ENCODE peak calls at places on chromosomes 1 and 21, in four cellular contexts. One of them, this sample, is unnamed.

GRCh38 chr1:38536089-38536488 is 323.5 kb downstream of the RRAGC start:
- DNase-seq in ovary: no peak
- DNase-seq in mesothelial cell of epicardium: no peak
- DNase-seq in transverse colon: no peak
- DNase-seq in this sample: no peak

GRCh38 chr1:203559523-203559922 is 65.6 kb downstream of the OPTC start:
- DNase-seq in ovary: peak; percentile 28
- DNase-seq in mesothelial cell of epicardium: no peak
- DNase-seq in transverse colon: no peak
- DNase-seq in this sample: no peak

GRCh38 chr1:165539306-165539705 is 4.5 kb upstream of the LRRC52 start:
- DNase-seq in ovary: no peak
- DNase-seq in mesothelial cell of epicardium: no peak
- DNase-seq in transverse colon: no peak
- DNase-seq in this sample: no peak

GRCh38 chr1:22794691-22795090 is 84.1 kb downstream of the EPHB2 start:
- DNase-seq in ovary: no peak
- DNase-seq in mesothelial cell of epicardium: no peak
- DNase-seq in transverse colon: peak; percentile 69
- DNase-seq in this sample: no peak

GRCh38 chr1:223010552-223011229 is 132.4 kb downstream of the TLR5 start:
- DNase-seq in ovary: no peak
- DNase-seq in mesothelial cell of epicardium: no peak
- DNase-seq in transverse colon: no peak
- DNase-seq in this sample: no peak

GRCh38 chr1:55002686-55003085 is 4.0 kb downstream of the BSND start:
- DNase-seq in ovary: no peak
- DNase-seq in mesothelial cell of epicardium: no peak
- DNase-seq in transverse colon: no peak
- DNase-seq in this sample: no peak

GRCh38 chr1:248807067-248807737 is 18.5 kb downstream of the SH3BP5L start:
- DNase-seq in ovary: no peak
- DNase-seq in mesothelial cell of epicardium: no peak
- DNase-seq in transverse colon: peak; percentile 74
- DNase-seq in this sample: peak; percentile 59

GRCh38 chr1:20729990-20730689 is 2.4 kb downstream of the SH2D5 start:
- DNase-seq in ovary: no peak
- DNase-seq in mesothelial cell of epicardium: no peak
- DNase-seq in transverse colon: peak; percentile 4
- DNase-seq in this sample: no peak

GRCh38 chr1:17676387-17677060 is 78.6 kb upstream of the ACTL8 start:
- DNase-seq in ovary: no peak
- DNase-seq in mesothelial cell of epicardium: no peak
- DNase-seq in transverse colon: no peak
- DNase-seq in this sample: no peak

GRCh38 chr21:33261635-33262034 is 4.5 kb upstream of the IL10RB start:
- DNase-seq in ovary: no peak
- DNase-seq in mesothelial cell of epicardium: no peak
- DNase-seq in transverse colon: peak; percentile 23
- DNase-seq in this sample: no peak

GRCh38 chr1:47482783-47483182 is 44.9 kb downstream of the FOXD2 start:
- DNase-seq in ovary: no peak
- DNase-seq in mesothelial cell of epicardium: no peak
- DNase-seq in transverse colon: no peak
- DNase-seq in this sample: no peak

GRCh38 chr1:95926331-95926730 is 692.3 kb downstream of the RWDD3 start:
- DNase-seq in ovary: no peak
- DNase-seq in mesothelial cell of epicardium: no peak
- DNase-seq in transverse colon: no peak
- DNase-seq in this sample: no peak

GRCh38 chr1:100528861-100529260 is 9.1 kb upstream of the GPR88 start:
- DNase-seq in ovary: no peak
- DNase-seq in mesothelial cell of epicardium: no peak
- DNase-seq in transverse colon: no peak
- DNase-seq in this sample: no peak

GRCh38 chr1:100671604-100672003 is 47.9 kb upstream of the VCAM1 start:
- DNase-seq in ovary: no peak
- DNase-seq in mesothelial cell of epicardium: no peak
- DNase-seq in transverse colon: no peak
- DNase-seq in this sample: no peak

GRCh38 chr1:4972761-4973320 is 318.4 kb downstream of the AJAP1 start:
- DNase-seq in ovary: no peak
- DNase-seq in mesothelial cell of epicardium: no peak
- DNase-seq in transverse colon: no peak
- DNase-seq in this sample: no peak

GRCh38 chr1:1677718-1678580 is 14.6 kb downstream of the SLC35E2B start:
- DNase-seq in ovary: no peak
- DNase-seq in mesothelial cell of epicardium: no peak
- DNase-seq in transverse colon: peak; percentile 54
- DNase-seq in this sample: no peak

GRCh38 chr1:112674986-112675727 is 698 bp downstream of the MOV10 start:
- DNase-seq in ovary: peak; percentile 80
- DNase-seq in mesothelial cell of epicardium: peak; percentile 52
- DNase-seq in transverse colon: peak; percentile 53
- DNase-seq in this sample: peak; percentile 62

GRCh38 chr1:182444497-182444896 is 5.4 kb upstream of the RGSL1 start:
- DNase-seq in ovary: no peak
- DNase-seq in mesothelial cell of epicardium: no peak
- DNase-seq in transverse colon: no peak
- DNase-seq in this sample: no peak

GRCh38 chr1:160209656-160210046 is 4.5 kb downstream of the PEA15 start:
- DNase-seq in ovary: no peak
- DNase-seq in mesothelial cell of epicardium: no peak
- DNase-seq in transverse colon: no peak
- DNase-seq in this sample: no peak

GRCh38 chr1:167065481-167065880 is 24.7 kb downstream of the GPA33 start:
- DNase-seq in ovary: no peak
- DNase-seq in mesothelial cell of epicardium: no peak
- DNase-seq in transverse colon: peak; percentile 80
- DNase-seq in this sample: no peak

GRCh38 chr1:246805135-246805716 is 81.0 kb downstream of the SCCPDH start:
- DNase-seq in ovary: no peak
- DNase-seq in mesothelial cell of epicardium: no peak
- DNase-seq in transverse colon: no peak
- DNase-seq in this sample: no peak

GRCh38 chr21:21828130-21828529 is 829.9 kb downstream of the NCAM2 start:
- DNase-seq in ovary: no peak
- DNase-seq in mesothelial cell of epicardium: no peak
- DNase-seq in transverse colon: no peak
- DNase-seq in this sample: no peak

GRCh38 chr1:869499-870244 is 54.1 kb upstream of the SAMD11 start:
- DNase-seq in ovary: peak; percentile 67
- DNase-seq in mesothelial cell of epicardium: peak; percentile 68
- DNase-seq in transverse colon: peak; percentile 77
- DNase-seq in this sample: peak; percentile 70

GRCh38 chr21:36542312-36543101 is 62.6 kb upstream of the CLDN14 start:
- DNase-seq in ovary: no peak
- DNase-seq in mesothelial cell of epicardium: no peak
- DNase-seq in transverse colon: peak; percentile 22
- DNase-seq in this sample: no peak

GRCh38 chr1:108016451-108016920 is 51.5 kb upstream of the VAV3 start:
- DNase-seq in ovary: no peak
- DNase-seq in mesothelial cell of epicardium: no peak
- DNase-seq in transverse colon: no peak
- DNase-seq in this sample: no peak

GRCh38 chr1:235783148-235783776 is 83.4 kb downstream of the LYST start:
- DNase-seq in ovary: no peak
- DNase-seq in mesothelial cell of epicardium: no peak
- DNase-seq in transverse colon: no peak
- DNase-seq in this sample: no peak

GRCh38 chr1:223683586-223684487 is 18.3 kb upstream of the CAPN8 start:
- DNase-seq in ovary: peak; percentile 70
- DNase-seq in mesothelial cell of epicardium: peak; percentile 55
- DNase-seq in transverse colon: peak; percentile 66
- DNase-seq in this sample: peak; percentile 69

GRCh38 chr21:31671146-31671716 is 11.7 kb downstream of the SOD1 start:
- DNase-seq in ovary: no peak
- DNase-seq in mesothelial cell of epicardium: no peak
- DNase-seq in transverse colon: no peak
- DNase-seq in this sample: no peak

GRCh38 chr1:36752891-36753361 is 270.2 kb upstream of the CSF3R start:
- DNase-seq in ovary: no peak
- DNase-seq in mesothelial cell of epicardium: no peak
- DNase-seq in transverse colon: no peak
- DNase-seq in this sample: no peak

GRCh38 chr1:97114842-97115241 is 393.3 kb downstream of the PTBP2 start:
- DNase-seq in ovary: no peak
- DNase-seq in mesothelial cell of epicardium: no peak
- DNase-seq in transverse colon: no peak
- DNase-seq in this sample: no peak

GRCh38 chr1:206808615-206809014 is 36.3 kb upstream of the IL10 start:
- DNase-seq in ovary: no peak
- DNase-seq in mesothelial cell of epicardium: no peak
- DNase-seq in transverse colon: peak; percentile 15
- DNase-seq in this sample: no peak

GRCh38 chr1:44645466-44646244 is 28.6 kb downstream of the TMEM53 start:
- DNase-seq in ovary: peak; percentile 60
- DNase-seq in mesothelial cell of epicardium: no peak
- DNase-seq in transverse colon: peak; percentile 24
- DNase-seq in this sample: no peak

GRCh38 chr1:157096881-157097280 is 2.7 kb downstream of the ETV3L start:
- DNase-seq in ovary: no peak
- DNase-seq in mesothelial cell of epicardium: no peak
- DNase-seq in transverse colon: no peak
- DNase-seq in this sample: no peak

GRCh38 chr1:69651656-69652055 is 83.9 kb downstream of the LRRC7 start:
- DNase-seq in ovary: no peak
- DNase-seq in mesothelial cell of epicardium: no peak
- DNase-seq in transverse colon: no peak
- DNase-seq in this sample: no peak

GRCh38 chr1:89483010-89483756 is 41.4 kb upstream of the LRRC8B start:
- DNase-seq in ovary: peak; percentile 62
- DNase-seq in mesothelial cell of epicardium: peak; percentile 48
- DNase-seq in transverse colon: peak; percentile 79
- DNase-seq in this sample: peak; percentile 78
- TF ChIP-seq CTCF in ovary: peak; percentile 71
- TF ChIP-seq CTCF in mesothelial cell of epicardium: peak; percentile 77
- TF ChIP-seq CTCF in transverse colon: peak; percentile 74
- TF ChIP-seq CTCF in this sample: peak; percentile 85

GRCh38 chr1:153617677-153618076 is 1.6 kb upstream of the S100A14 start:
- DNase-seq in ovary: peak; percentile 49
- DNase-seq in mesothelial cell of epicardium: no peak
- DNase-seq in transverse colon: peak; percentile 94
- DNase-seq in this sample: peak; percentile 49
- TF ChIP-seq CTCF in ovary: peak; percentile 60
- TF ChIP-seq CTCF in mesothelial cell of epicardium: no peak
- TF ChIP-seq CTCF in transverse colon: peak; percentile 65
- TF ChIP-seq CTCF in this sample: peak; percentile 63

DNA sequence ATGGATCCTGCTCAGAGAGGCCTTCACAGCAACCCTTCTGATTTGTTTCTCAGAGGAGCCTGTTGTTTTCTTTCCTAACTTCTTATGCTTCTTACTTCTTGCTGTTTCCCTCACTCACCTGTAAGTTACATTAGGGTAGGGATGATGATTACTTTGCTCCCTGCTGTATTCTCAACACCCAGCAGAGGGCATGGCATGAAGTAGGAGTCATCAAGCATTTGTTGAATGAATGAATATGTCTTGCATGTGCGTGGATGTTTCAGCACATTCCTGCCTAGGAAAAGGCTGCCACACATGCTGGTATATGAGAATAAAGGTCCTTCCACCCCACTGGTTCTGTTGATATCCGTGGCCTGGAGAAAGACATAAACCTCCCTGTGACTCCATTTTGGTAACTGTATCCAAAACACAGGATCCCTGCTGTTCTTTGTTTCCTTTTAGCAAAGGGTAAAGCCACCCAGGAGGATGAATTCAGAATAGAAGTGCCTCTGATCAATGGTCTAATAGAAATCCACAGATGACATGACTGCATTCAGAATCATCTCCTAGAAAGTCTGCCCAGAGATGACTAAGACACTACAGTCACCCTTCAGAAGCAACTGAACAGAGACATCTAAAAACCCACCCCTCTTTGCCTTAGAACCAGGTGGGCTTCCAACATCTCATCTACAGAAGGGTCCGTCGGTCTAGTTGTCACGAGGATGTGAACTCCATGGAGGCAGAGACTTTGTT is 168.8 kb downstream of the ZSCAN20 start:
- DNase-seq in ovary: no peak
- DNase-seq in mesothelial cell of epicardium: no peak
- DNase-seq in transverse colon: no peak
- DNase-seq in this sample: no peak
- TF ChIP-seq CTCF in ovary: no peak
- TF ChIP-seq CTCF in mesothelial cell of epicardium: peak; percentile 33
- TF ChIP-seq CTCF in transverse colon: no peak
- TF ChIP-seq CTCF in this sample: peak; percentile 65

DNA sequence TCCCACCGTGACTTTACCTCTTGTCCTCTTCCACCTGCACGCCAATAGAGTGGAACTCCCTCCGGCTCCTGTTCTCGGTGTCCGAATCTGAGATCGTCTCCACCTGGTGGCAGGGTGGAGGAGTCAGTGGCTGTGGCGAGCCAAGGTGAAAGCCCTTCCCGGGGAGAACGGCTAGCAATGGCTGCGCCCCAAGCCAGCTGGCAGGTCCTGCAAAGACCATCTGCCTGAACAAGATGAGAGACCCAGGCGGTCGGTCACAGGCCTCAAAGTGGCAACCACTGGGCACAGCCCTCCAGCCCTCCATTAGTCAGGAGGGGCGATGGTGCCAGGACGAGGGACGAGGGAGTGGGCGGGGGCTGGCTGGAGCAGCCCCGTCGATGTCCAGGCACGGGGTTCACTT is 25.4 kb upstream of the SMIM12 start:
- DNase-seq in ovary: no peak
- DNase-seq in mesothelial cell of epicardium: no peak
- DNase-seq in transverse colon: no peak
- DNase-seq in this sample: no peak
- TF ChIP-seq CTCF in ovary: no peak
- TF ChIP-seq CTCF in mesothelial cell of epicardium: no peak
- TF ChIP-seq CTCF in transverse colon: no peak
- TF ChIP-seq CTCF in this sample: no peak

GRCh38 chr1:155135416-155136197 is at the start of gene SLC50A1:
- DNase-seq in ovary: peak; percentile 97
- DNase-seq in mesothelial cell of epicardium: peak; percentile 98
- DNase-seq in transverse colon: peak; percentile 96
- DNase-seq in this sample: peak; percentile 95
- TF ChIP-seq CTCF in ovary: peak; percentile 86
- TF ChIP-seq CTCF in mesothelial cell of epicardium: no peak
- TF ChIP-seq CTCF in transverse colon: peak; percentile 47
- TF ChIP-seq CTCF in this sample: peak; percentile 43

GRCh38 chr1:209884665-209885117 is 53.3 kb upstream of the SYT14 start:
- DNase-seq in ovary: no peak
- DNase-seq in mesothelial cell of epicardium: no peak
- DNase-seq in transverse colon: no peak
- DNase-seq in this sample: no peak

GRCh38 chr1:209885403-209886218 is 52.4 kb upstream of the SYT14 start:
- DNase-seq in ovary: no peak
- DNase-seq in mesothelial cell of epicardium: no peak
- DNase-seq in transverse colon: no peak
- DNase-seq in this sample: no peak

GRCh38 chr1:209884249-209884648 is 53.8 kb upstream of the SYT14 start:
- DNase-seq in ovary: no peak
- DNase-seq in mesothelial cell of epicardium: no peak
- DNase-seq in transverse colon: no peak
- DNase-seq in this sample: no peak

GRCh38 chr1:209883341-209883971 is 54.6 kb upstream of the SYT14 start:
- DNase-seq in ovary: no peak
- DNase-seq in mesothelial cell of epicardium: no peak
- DNase-seq in transverse colon: no peak
- DNase-seq in this sample: no peak

GRCh38 chr1:209886219-209886536 is 51.8 kb upstream of the SYT14 start:
- DNase-seq in ovary: no peak
- DNase-seq in mesothelial cell of epicardium: no peak
- DNase-seq in transverse colon: no peak
- DNase-seq in this sample: no peak
- TF ChIP-seq CTCF in ovary: no peak
- TF ChIP-seq CTCF in mesothelial cell of epicardium: no peak
- TF ChIP-seq CTCF in transverse colon: no peak
- TF ChIP-seq CTCF in this sample: no peak